ENCODE peak calls at places on chromosomes 4 and X, in four cellular contexts. I is ovary, D is tibial artery, R is mesenchymal stem cell. P is an unnamed sample. For H3K36me3, the result is how much of the 10 kb centered on the place peaks cover.

GRCh38 chr4:88866862-88867550 is 169.4 kb upstream of the NAP1L5 start:
- DNase-seq in R (no peak), D (no peak), I (no peak), P (peak)

GRCh38 chr4:151575646-151576045 is 166.7 kb downstream of the FHIP1A start:
- DNase-seq in D (no peak), R (no peak), I (no peak), P (no peak)

GRCh38 chr4:121950212-121950679 is 1.6 kb downstream of the TRPC3 start:
- DNase-seq in I (peak), D (peak), R (peak), P (peak)

GRCh38 chr4:83075271-83075670 is 39.3 kb downstream of the PLAC8 start:
- DNase-seq in D (no peak), R (peak), I (no peak), P (no peak)

GRCh38 chrX:80816051-80816450 is 6.4 kb upstream of the BRWD3 start:
- DNase-seq in R (no peak), D (no peak), I (no peak), P (no peak)

GRCh38 chrX:40446927-40447326 is 133.8 kb upstream of the ATP6AP2 start:
- DNase-seq in R (no peak), D (no peak), I (peak), P (no peak)

GRCh38 chr4:140237616-140238352 is 83.8 kb upstream of the MAML3 start:
- DNase-seq in D (peak), I (peak), R (peak), P (peak)

GRCh38 chr4:2068198-2068470 is 9.0 kb downstream of the NAT8L start:
- DNase-seq in R (no peak), I (no peak), D (no peak), P (no peak)

GRCh38 chr4:112706840-112707207 is 69.9 kb downstream of the LARP7 start:
- DNase-seq in D (no peak), R (no peak), I (no peak), P (no peak)

GRCh38 chr4:7068883-7069282 is 1.0 kb upstream of the GRPEL1 start:
- DNase-seq in D (no peak), I (no peak), R (peak), P (peak)

GRCh38 chr4:77818077-77818666 is 996 bp downstream of the CNOT6L start:
- DNase-seq in D (peak), R (peak), I (peak), P (peak)

GRCh38 chr4:101419324-101420135 is 72.2 kb upstream of the PPP3CA start:
- DNase-seq in I (no peak), R (peak), D (no peak), P (no peak)

GRCh38 chrX:104347860-104348259 is 93.1 kb upstream of the ESX1 start:
- DNase-seq in D (no peak), R (peak), I (no peak), P (no peak)

GRCh38 chr4:102815981-102816380 is 11.4 kb downstream of the UBE2D3 start:
- DNase-seq in D (no peak), I (no peak), R (peak), P (no peak)

GRCh38 chrX:153925739-153926593 is at the start of gene ARHGAP4:
- DNase-seq in D (no peak), I (no peak), R (no peak), P (no peak)

GRCh38 chr4:81152839-81153713 is 61.9 kb downstream of the PRKG2 start:
- DNase-seq in R (no peak), D (no peak), I (no peak), P (no peak)

GRCh38 chrX:20968996-20969395 is 405.2 kb upstream of the CNKSR2 start:
- DNase-seq in I (no peak), D (no peak), R (no peak), P (peak)

GRCh38 chrX:106286053-106286650 is 118.0 kb downstream of the PWWP3B start:
- DNase-seq in I (no peak), D (no peak), R (peak), P (no peak)

GRCh38 chrX:100410083-100410590 is at the start of gene PCDH19:
- DNase-seq in R (peak), D (no peak), I (peak), P (peak)

GRCh38 chr4:88722828-88723227 is 25.2 kb upstream of the NAP1L5 start:
- DNase-seq in R (no peak), I (no peak), D (no peak), P (no peak)

GRCh38 chr4:184879251-184879650 is 53.5 kb upstream of the ACSL1 start:
- DNase-seq in I (no peak), R (no peak), D (no peak), P (no peak)

GRCh38 chr4:119038465-119038864 is 97.2 kb upstream of the MYOZ2 start:
- DNase-seq in R (no peak), I (no peak), D (no peak), P (no peak)
- H3K27ac ChIP-seq in R (no peak), I (peak), D (peak), P (no peak)

GRCh38 chrX:43860646-43861370 is 21.4 kb downstream of the MAOB start:
- DNase-seq in R (peak), D (no peak), I (no peak), P (peak)
- H3K4me3 ChIP-seq in R (no peak), D (no peak), I (no peak), P (no peak)

GRCh38 chr4:139053909-139054308 is 38.3 kb downstream of the NOCT start:
- DNase-seq in D (no peak), I (no peak), R (no peak), P (no peak)

GRCh38 chr4:139050436-139050835 is 34.9 kb downstream of the NOCT start:
- DNase-seq in D (no peak), I (no peak), R (peak), P (no peak)

DNA sequence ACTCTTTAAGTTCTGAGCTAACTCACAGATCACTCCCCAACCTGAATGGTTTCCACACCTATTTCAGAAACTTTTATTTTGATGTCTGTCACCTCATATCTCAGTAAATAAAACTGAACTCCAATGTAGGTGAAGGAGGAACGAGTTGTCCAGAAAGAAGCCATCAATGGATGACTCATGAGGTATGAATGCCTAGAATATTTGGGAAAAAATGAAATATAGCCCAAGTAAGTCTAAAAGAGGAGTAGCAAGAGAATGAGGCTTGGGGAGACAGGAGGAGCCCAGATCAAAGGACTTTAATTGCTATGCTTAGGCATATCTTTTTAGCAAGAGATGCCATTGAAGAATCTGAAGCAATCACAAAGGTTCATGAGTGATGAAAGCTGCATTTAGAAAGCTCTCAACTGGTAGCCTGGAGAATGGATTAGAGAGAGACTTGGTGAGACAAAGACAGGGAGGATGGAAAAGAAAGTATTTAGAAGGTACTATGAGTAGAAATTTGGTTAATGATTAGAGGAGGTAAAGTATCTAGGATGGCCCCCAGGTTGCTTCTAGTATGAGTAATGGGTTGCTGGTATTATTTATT is 39.3 kb downstream of the NOCT start:
- DNase-seq in R (no peak), I (no peak), D (no peak), P (no peak)
- H3K36me3 ChIP-seq in R (under half), I (under half), D (under half), P (under half)

DNA sequence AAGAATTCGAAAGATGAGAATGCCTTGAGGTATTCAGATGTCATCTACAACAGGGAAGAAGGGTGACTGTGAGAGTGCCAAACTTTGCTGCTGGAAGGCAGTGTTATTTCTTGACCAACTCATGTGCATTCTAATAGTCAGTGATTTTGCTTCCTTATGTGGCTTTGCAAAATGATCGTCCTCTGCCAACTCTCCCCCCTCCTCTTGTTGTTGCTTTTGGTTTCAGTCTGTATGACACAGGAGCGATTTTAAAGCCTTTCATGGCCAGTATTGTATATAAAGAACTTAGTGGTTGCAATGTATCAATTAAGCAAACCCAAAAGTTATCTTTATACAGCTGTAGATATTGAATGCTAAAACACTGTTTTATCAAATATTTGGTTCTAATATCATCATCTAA is 379.1 kb downstream of the IL1RAPL1 start:
- DNase-seq in I (no peak), R (no peak), D (no peak), P (no peak)
- H3K27ac ChIP-seq in I (no peak), R (no peak), D (no peak), P (no peak)

GRCh38 chrX:115592997-115593734 is 32.2 kb downstream of the PLS3 start:
- DNase-seq in R (peak), D (no peak), I (no peak), P (no peak)
- H3K4me3 ChIP-seq in R (peak), D (peak), I (no peak), P (no peak)

P was measured in SJCRH30.